ENCODE peak calls at places on chromosomes 2 and 18, in ten cellular contexts. One of them, this sample, is unnamed.

GRCh38 chr18:32870611-32871010 is 97.8 kb upstream of the KLHL14 start:
- DNase-seq in transverse colon: no peak
- DNase-seq in brain microvascular endothelial cell: no peak
- DNase-seq in dorsolateral prefrontal cortex: no peak
- DNase-seq in heart left ventricle: no peak
- DNase-seq in cardiac muscle cell: peak; percentile 20
- DNase-seq in Peyer's patch: no peak
- DNase-seq in AG04450: no peak
- DNase-seq in foreskin fibroblast: no peak
- DNase-seq in neural progenitor cell: no peak
- DNase-seq in this sample: no peak

GRCh38 chr2:105866439-105867170 is 121.9 kb downstream of the NCK2 start:
- DNase-seq in AG04450: peak; percentile 45
- DNase-seq in brain microvascular endothelial cell: peak; percentile 31
- DNase-seq in heart left ventricle: no peak
- DNase-seq in Peyer's patch: no peak
- DNase-seq in foreskin fibroblast: peak; percentile 60
- DNase-seq in cardiac muscle cell: no peak
- DNase-seq in dorsolateral prefrontal cortex: no peak
- DNase-seq in transverse colon: no peak
- DNase-seq in neural progenitor cell: peak; percentile 13
- DNase-seq in this sample: peak; percentile 64

GRCh38 chr2:71064754-71065621 is 3.5 kb upstream of the NAGK start:
- DNase-seq in AG04450: no peak
- DNase-seq in heart left ventricle: no peak
- DNase-seq in cardiac muscle cell: no peak
- DNase-seq in transverse colon: peak; percentile 26
- DNase-seq in foreskin fibroblast: peak; percentile 69
- DNase-seq in Peyer's patch: peak; percentile 36
- DNase-seq in neural progenitor cell: no peak
- DNase-seq in dorsolateral prefrontal cortex: no peak
- DNase-seq in brain microvascular endothelial cell: no peak
- DNase-seq in this sample: peak; percentile 20

GRCh38 chr2:225086915-225087314 is 44.6 kb upstream of the DOCK10 start:
- DNase-seq in heart left ventricle: no peak
- DNase-seq in dorsolateral prefrontal cortex: no peak
- DNase-seq in cardiac muscle cell: no peak
- DNase-seq in brain microvascular endothelial cell: no peak
- DNase-seq in foreskin fibroblast: no peak
- DNase-seq in AG04450: no peak
- DNase-seq in neural progenitor cell: no peak
- DNase-seq in transverse colon: no peak
- DNase-seq in Peyer's patch: no peak
- DNase-seq in this sample: no peak

GRCh38 chr18:70046207-70046606 is 98.5 kb upstream of the CD226 start:
- DNase-seq in heart left ventricle: no peak
- DNase-seq in transverse colon: no peak
- DNase-seq in brain microvascular endothelial cell: no peak
- DNase-seq in neural progenitor cell: no peak
- DNase-seq in dorsolateral prefrontal cortex: no peak
- DNase-seq in foreskin fibroblast: peak; percentile 36
- DNase-seq in cardiac muscle cell: no peak
- DNase-seq in AG04450: no peak
- DNase-seq in Peyer's patch: no peak
- DNase-seq in this sample: peak; percentile 61

GRCh38 chr2:14565666-14566065 is 66.9 kb upstream of the LRATD1 start:
- DNase-seq in Peyer's patch: no peak
- DNase-seq in foreskin fibroblast: no peak
- DNase-seq in dorsolateral prefrontal cortex: no peak
- DNase-seq in heart left ventricle: no peak
- DNase-seq in AG04450: no peak
- DNase-seq in cardiac muscle cell: no peak
- DNase-seq in transverse colon: no peak
- DNase-seq in neural progenitor cell: no peak
- DNase-seq in brain microvascular endothelial cell: no peak
- DNase-seq in this sample: no peak

GRCh38 chr2:36433311-36434217 is 78.0 kb downstream of the CRIM1 start:
- DNase-seq in brain microvascular endothelial cell: peak; percentile 63
- DNase-seq in cardiac muscle cell: no peak
- DNase-seq in AG04450: no peak
- DNase-seq in dorsolateral prefrontal cortex: peak; percentile 47
- DNase-seq in transverse colon: peak; percentile 25
- DNase-seq in foreskin fibroblast: peak; percentile 52
- DNase-seq in neural progenitor cell: peak; percentile 48
- DNase-seq in Peyer's patch: no peak
- DNase-seq in heart left ventricle: peak; percentile 46
- DNase-seq in this sample: peak; percentile 65

GRCh38 chr2:8857709-8858108 is 20.3 kb upstream of the KIDINS220 start:
- DNase-seq in Peyer's patch: no peak
- DNase-seq in AG04450: no peak
- DNase-seq in dorsolateral prefrontal cortex: no peak
- DNase-seq in cardiac muscle cell: no peak
- DNase-seq in neural progenitor cell: no peak
- DNase-seq in brain microvascular endothelial cell: peak; percentile 35
- DNase-seq in foreskin fibroblast: no peak
- DNase-seq in transverse colon: no peak
- DNase-seq in heart left ventricle: peak; percentile 26
- DNase-seq in this sample: no peak

DNA sequence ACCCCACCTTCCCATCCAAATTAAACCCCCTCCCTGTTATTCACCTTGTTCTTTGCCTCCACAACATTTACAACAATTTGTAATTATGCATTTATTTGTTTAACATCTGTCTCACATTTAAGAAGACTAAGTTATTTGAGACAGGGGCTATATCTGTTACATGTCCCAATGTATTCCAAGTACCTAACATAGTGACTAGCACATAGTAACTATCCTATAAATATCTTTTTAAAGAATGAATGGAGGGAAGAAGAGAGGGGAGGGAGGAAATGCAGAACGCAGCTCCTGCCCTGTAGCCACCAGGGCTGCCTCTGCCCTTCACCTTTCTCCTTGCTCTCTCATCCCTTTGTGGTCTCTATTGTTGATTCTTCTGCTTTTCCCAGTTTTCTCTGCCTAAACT is 40.6 kb downstream of the HDHD2 start:
- DNase-seq in AG04450: no peak
- DNase-seq in foreskin fibroblast: no peak
- DNase-seq in Peyer's patch: no peak
- DNase-seq in brain microvascular endothelial cell: no peak
- DNase-seq in transverse colon: no peak
- DNase-seq in cardiac muscle cell: no peak
- DNase-seq in dorsolateral prefrontal cortex: no peak
- DNase-seq in neural progenitor cell: no peak
- DNase-seq in heart left ventricle: no peak
- DNase-seq in this sample: no peak
- H3K4me3 ChIP-seq in AG04450: no peak overlapping the region
- H3K4me3 ChIP-seq in foreskin fibroblast: no peak overlapping the region
- H3K4me3 ChIP-seq in Peyer's patch: no peak overlapping the region
- H3K4me3 ChIP-seq in brain microvascular endothelial cell: no peak overlapping the region
- H3K4me3 ChIP-seq in transverse colon: no peak overlapping the region
- H3K4me3 ChIP-seq in cardiac muscle cell: no peak overlapping the region
- H3K4me3 ChIP-seq in dorsolateral prefrontal cortex: no peak overlapping the region
- H3K4me3 ChIP-seq in neural progenitor cell: no peak overlapping the region
- H3K4me3 ChIP-seq in heart left ventricle: no peak overlapping the region
- H3K4me3 ChIP-seq in this sample: no peak overlapping the region

DNA sequence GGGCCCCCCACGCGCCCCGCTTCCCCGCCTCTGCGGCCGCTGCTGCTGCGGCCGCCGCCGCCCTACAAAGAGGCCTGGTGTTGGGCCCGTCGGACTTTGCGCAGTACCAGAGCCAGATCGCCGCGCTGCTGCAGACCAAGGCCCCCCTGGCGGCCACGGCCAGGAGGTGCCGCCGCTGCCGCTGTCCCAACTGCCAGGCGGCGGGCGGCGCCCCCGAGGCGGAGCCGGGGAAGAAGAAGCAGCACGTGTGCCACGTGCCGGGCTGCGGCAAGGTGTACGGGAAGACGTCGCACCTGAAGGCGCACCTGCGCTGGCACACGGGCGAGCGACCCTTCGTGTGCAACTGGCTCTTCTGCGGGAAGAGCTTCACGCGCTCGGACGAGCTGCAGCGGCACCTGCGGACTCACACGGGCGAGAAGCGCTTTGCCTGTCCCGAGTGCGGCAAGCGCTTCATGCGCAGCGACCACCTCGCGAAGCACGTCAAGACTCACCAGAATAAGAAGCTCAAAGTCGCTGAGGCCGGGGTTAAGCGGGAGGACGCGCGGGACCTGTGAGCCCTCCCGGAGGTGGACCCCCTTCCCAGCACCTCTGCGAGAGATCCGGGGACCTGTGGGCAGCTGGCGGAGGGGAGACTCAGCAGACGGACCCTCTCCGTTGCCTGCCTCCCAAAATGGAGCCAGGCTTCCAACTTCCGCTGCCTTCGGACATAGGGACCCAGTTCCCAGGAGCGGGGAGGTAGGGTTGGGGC is 1.9 kb downstream of the SP5 start:
- DNase-seq in heart left ventricle: peak; percentile 19
- DNase-seq in cardiac muscle cell: peak; percentile 78
- DNase-seq in AG04450: no peak
- DNase-seq in Peyer's patch: no peak
- DNase-seq in dorsolateral prefrontal cortex: no peak
- DNase-seq in transverse colon: peak; percentile 25
- DNase-seq in brain microvascular endothelial cell: no peak
- DNase-seq in neural progenitor cell: peak; percentile 92
- DNase-seq in foreskin fibroblast: peak; percentile 76
- DNase-seq in this sample: peak; percentile 34
- H3K4me3 ChIP-seq in heart left ventricle: no peak overlapping the region
- H3K4me3 ChIP-seq in cardiac muscle cell: peak overlapping the region; percentile 29
- H3K4me3 ChIP-seq in AG04450: no peak overlapping the region
- H3K4me3 ChIP-seq in Peyer's patch: peak overlapping the region; percentile 56
- H3K4me3 ChIP-seq in dorsolateral prefrontal cortex: peak overlapping the region; percentile 67
- H3K4me3 ChIP-seq in transverse colon: peak overlapping the region; percentile 62
- H3K4me3 ChIP-seq in brain microvascular endothelial cell: no peak overlapping the region
- H3K4me3 ChIP-seq in neural progenitor cell: peak overlapping the region; percentile 56
- H3K4me3 ChIP-seq in foreskin fibroblast: no peak overlapping the region
- H3K4me3 ChIP-seq in this sample: no peak overlapping the region

DNA sequence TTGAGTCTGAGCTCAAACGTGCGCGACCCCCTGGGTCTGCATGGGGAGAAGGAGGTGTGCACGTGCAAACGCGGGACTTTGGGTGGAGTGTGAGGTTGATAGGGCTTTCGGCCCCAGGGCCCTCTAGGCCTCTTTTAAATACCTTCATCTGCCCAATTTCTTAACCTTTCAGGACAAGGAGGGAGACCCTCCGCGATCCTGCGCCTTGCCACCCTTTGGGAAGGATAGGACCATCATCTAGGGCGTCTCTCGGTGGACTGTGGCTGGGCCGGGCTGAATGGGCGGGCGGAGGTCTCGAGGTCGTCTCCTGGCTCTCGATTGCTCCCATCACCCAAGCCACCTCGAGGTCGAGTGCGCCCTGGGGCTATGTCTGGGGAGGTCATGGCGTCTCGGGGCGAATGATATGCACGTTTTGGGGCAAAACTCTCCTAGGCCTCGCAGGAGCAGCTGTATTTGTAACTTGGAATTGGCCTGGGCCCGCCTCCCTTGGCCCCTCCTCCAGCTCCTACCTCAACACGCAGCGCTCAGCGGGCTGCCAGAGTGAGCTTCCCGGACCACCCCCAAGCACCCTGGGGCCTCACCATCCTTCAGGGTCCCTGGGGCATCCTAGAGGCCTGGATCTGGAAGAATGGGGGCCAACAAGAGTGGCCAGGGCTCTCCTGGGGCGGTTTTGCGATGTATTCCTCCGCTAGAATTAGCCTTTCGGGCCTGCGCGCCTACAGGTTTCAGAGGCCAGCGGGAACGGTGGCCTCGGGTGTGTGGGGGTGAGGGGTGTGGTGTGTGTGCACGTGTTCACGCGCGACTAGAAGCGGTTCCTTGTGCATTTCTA is 8.7 kb upstream of the SIX3 start:
- DNase-seq in neural progenitor cell: peak; percentile 58
- DNase-seq in brain microvascular endothelial cell: no peak
- DNase-seq in heart left ventricle: no peak
- DNase-seq in Peyer's patch: no peak
- DNase-seq in cardiac muscle cell: no peak
- DNase-seq in AG04450: no peak
- DNase-seq in transverse colon: no peak
- DNase-seq in foreskin fibroblast: no peak
- DNase-seq in dorsolateral prefrontal cortex: no peak
- DNase-seq in this sample: no peak
- H3K4me3 ChIP-seq in neural progenitor cell: peak overlapping the region; percentile 96
- H3K4me3 ChIP-seq in brain microvascular endothelial cell: no peak overlapping the region
- H3K4me3 ChIP-seq in heart left ventricle: no peak overlapping the region
- H3K4me3 ChIP-seq in Peyer's patch: no peak overlapping the region
- H3K4me3 ChIP-seq in cardiac muscle cell: no peak overlapping the region
- H3K4me3 ChIP-seq in AG04450: no peak overlapping the region
- H3K4me3 ChIP-seq in transverse colon: peak overlapping the region; percentile 10
- H3K4me3 ChIP-seq in foreskin fibroblast: no peak overlapping the region
- H3K4me3 ChIP-seq in dorsolateral prefrontal cortex: no peak overlapping the region
- H3K4me3 ChIP-seq in this sample: no peak overlapping the region

DNA sequence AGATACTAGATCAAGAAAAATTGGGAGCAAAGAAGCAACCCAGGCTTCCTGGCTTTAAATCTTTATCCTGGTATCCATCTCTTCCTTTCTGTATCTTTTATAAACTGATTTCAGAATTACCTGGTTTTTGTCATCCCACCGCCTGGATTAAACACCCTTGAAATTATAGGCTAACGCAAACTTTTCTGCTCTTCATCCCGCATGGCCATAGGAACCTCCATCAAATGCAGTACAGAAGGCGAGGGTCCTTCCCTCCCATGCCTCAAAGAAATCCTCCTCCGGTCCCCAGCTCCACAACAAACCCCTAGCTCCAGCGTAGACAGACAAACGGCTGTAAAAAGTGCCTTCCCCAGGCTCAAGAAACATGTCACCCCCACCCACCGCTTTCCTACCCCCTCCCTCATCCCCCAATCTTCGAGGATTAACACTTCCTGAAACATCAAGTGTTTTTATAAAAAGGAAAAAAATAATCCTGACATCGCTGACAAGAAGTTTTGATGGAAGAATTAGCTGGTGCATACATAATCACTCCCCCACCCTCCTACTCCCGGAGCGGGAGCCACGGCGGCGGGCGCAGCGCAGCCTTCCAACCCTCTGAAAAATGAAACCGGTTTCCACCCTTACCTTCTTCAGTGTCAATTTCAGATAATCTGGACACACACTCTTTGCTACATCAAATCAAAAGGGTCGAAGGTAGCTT is 7.6 kb downstream of the DLX1 start:
- DNase-seq in brain microvascular endothelial cell: no peak
- DNase-seq in heart left ventricle: no peak
- DNase-seq in dorsolateral prefrontal cortex: no peak
- DNase-seq in neural progenitor cell: peak; percentile 62
- DNase-seq in cardiac muscle cell: no peak
- DNase-seq in AG04450: no peak
- DNase-seq in foreskin fibroblast: no peak
- DNase-seq in Peyer's patch: no peak
- DNase-seq in transverse colon: no peak
- DNase-seq in this sample: no peak
- H3K4me3 ChIP-seq in brain microvascular endothelial cell: no peak overlapping the region
- H3K4me3 ChIP-seq in heart left ventricle: no peak overlapping the region
- H3K4me3 ChIP-seq in dorsolateral prefrontal cortex: peak overlapping the region; percentile 61
- H3K4me3 ChIP-seq in neural progenitor cell: no peak overlapping the region
- H3K4me3 ChIP-seq in cardiac muscle cell: no peak overlapping the region
- H3K4me3 ChIP-seq in AG04450: no peak overlapping the region
- H3K4me3 ChIP-seq in foreskin fibroblast: no peak overlapping the region
- H3K4me3 ChIP-seq in Peyer's patch: no peak overlapping the region
- H3K4me3 ChIP-seq in transverse colon: no peak overlapping the region
- H3K4me3 ChIP-seq in this sample: no peak overlapping the region

GRCh38 chr2:232928564-232929302 is 58.7 kb downstream of the SNORC start:
- DNase-seq in dorsolateral prefrontal cortex: no peak
- DNase-seq in neural progenitor cell: peak; percentile 59
- DNase-seq in heart left ventricle: no peak
- DNase-seq in foreskin fibroblast: no peak
- DNase-seq in AG04450: no peak
- DNase-seq in brain microvascular endothelial cell: no peak
- DNase-seq in Peyer's patch: no peak
- DNase-seq in transverse colon: no peak
- DNase-seq in cardiac muscle cell: no peak
- DNase-seq in this sample: no peak
- H3K4me3 ChIP-seq in dorsolateral prefrontal cortex: peak overlapping the region; percentile 56
- H3K4me3 ChIP-seq in neural progenitor cell: peak overlapping the region; percentile 64
- H3K4me3 ChIP-seq in heart left ventricle: peak overlapping the region; percentile 5
- H3K4me3 ChIP-seq in foreskin fibroblast: no peak overlapping the region
- H3K4me3 ChIP-seq in AG04450: no peak overlapping the region
- H3K4me3 ChIP-seq in brain microvascular endothelial cell: peak overlapping the region; percentile 15
- H3K4me3 ChIP-seq in Peyer's patch: peak overlapping the region; percentile 34
- H3K4me3 ChIP-seq in transverse colon: peak overlapping the region; percentile 35
- H3K4me3 ChIP-seq in cardiac muscle cell: peak overlapping the region; percentile 36
- H3K4me3 ChIP-seq in this sample: no peak overlapping the region